ENCODE peak calls at places on chromosomes 13 and 19, in seven cellular contexts. I, R, G, N, Q, S and F are unnamed samples.

GRCh38 chr13:40801255-40802217 is 12.1 kb downstream of the SLC25A15 start:
- DNase-seq in S (no peak), Q (no peak), N (no peak), I (no peak), R (no peak), G (no peak), F (no peak)

GRCh38 chr19:56141416-56141992 is 417 bp downstream of the ZNF444 start:
- DNase-seq in R (no peak), Q (no peak), S (no peak), G (peak; percentile 21), N (no peak), I (no peak), F (no peak)

GRCh38 chr13:112064222-112064621 is 2.7 kb upstream of the SOX1 start:
- DNase-seq in Q (no peak), I (no peak), S (no peak), N (no peak), R (no peak), G (no peak), F (no peak)

GRCh38 chr19:46537136-46538097 is 41.8 kb upstream of the PNMA8B start:
- DNase-seq in Q (peak; percentile 48), S (peak; percentile 77), I (no peak), N (no peak), R (peak; percentile 44), G (peak; percentile 75), F (peak; percentile 36)

GRCh38 chr19:42552086-42553065 is 24.1 kb upstream of the CEACAM1 start:
- DNase-seq in G (no peak), R (no peak), I (no peak), N (no peak), Q (no peak), S (no peak), F (no peak)

GRCh38 chr19:44653977-44654784 is 10.5 kb downstream of the PVR start:
- DNase-seq in R (peak; percentile 61), I (no peak), Q (peak; percentile 41), S (no peak), G (peak; percentile 58), N (no peak), F (peak; percentile 63)

GRCh38 chr13:110301606-110302131 is 5.3 kb downstream of the COL4A1 start:
- DNase-seq in G (no peak), I (no peak), N (no peak), S (no peak), Q (peak; percentile 68), R (no peak), F (peak; percentile 88)

GRCh38 chr19:45954132-45954531 is 19.5 kb downstream of the NOVA2 start:
- DNase-seq in Q (no peak), N (no peak), R (no peak), S (no peak), G (no peak), I (no peak), F (no peak)

GRCh38 chr19:6519289-6519688 is 11.5 kb upstream of the TNFSF9 start:
- DNase-seq in I (no peak), Q (peak; percentile 90), S (peak; percentile 86), R (no peak), G (no peak), N (peak; percentile 70), F (peak; percentile 80)